ENCODE peak calls at places on chromosome 13, in six cellular contexts. Y is mucosa of descending colon; R is stimulated activated CD4-positive, alpha-beta T cell treated with anti-CD3 and anti-CD28 coated beads, Interleukin-1b, Interleukin-23, amount 100 ng/mL, for 24 hours; C is ascending aorta; V is progenitor cell of endocrine pancreas; B is ovary. N is an unnamed sample.

GRCh38 chr13:39297664-39298171 is 259.5 kb downstream of the NHLRC3 start:
- DNase-seq in Y (no peak), R (no peak), C (no peak), V (no peak), B (no peak), N (no peak)

GRCh38 chr13:51222510-51223283 is 499 bp downstream of the FAM124A start:
- DNase-seq in Y (no peak), R (no peak), C (no peak), V (no peak), B (no peak), N (no peak)

GRCh38 chr13:40119852-40120251 is 464.4 kb downstream of the COG6 start:
- DNase-seq in Y (no peak), R (no peak), C (no peak), V (no peak), B (no peak), N (no peak)

GRCh38 chr13:72839831-72840426 is 58.0 kb downstream of the PIBF1 start:
- DNase-seq in Y (peak; percentile 77), R (peak; percentile 7), C (no peak), V (peak; percentile 17), B (no peak), N (peak; percentile 49)

GRCh38 chr13:20825476-20825875 is 51.7 kb upstream of the EEF1AKMT1 start:
- DNase-seq in Y (no peak), R (no peak), C (no peak), V (no peak), B (no peak), N (no peak)

GRCh38 chr13:49731766-49732165 is 40.5 kb upstream of the EBPL start:
- DNase-seq in Y (no peak), R (no peak), C (no peak), V (no peak), B (no peak), N (no peak)

GRCh38 chr13:98240131-98240530 is 63.1 kb upstream of the RNF113B start:
- DNase-seq in Y (no peak), R (no peak), C (no peak), V (no peak), B (no peak), N (no peak)

GRCh38 chr13:75345191-75345590 is 136.8 kb downstream of the TBC1D4 start:
- DNase-seq in Y (no peak), R (no peak), C (no peak), V (no peak), B (no peak), N (no peak)

GRCh38 chr13:35700661-35701060 is 224.2 kb upstream of the MAB21L1 start:
- DNase-seq in Y (no peak), R (no peak), C (no peak), V (no peak), B (no peak), N (no peak)

GRCh38 chr13:54709546-54709945 is 1680.9 kb downstream of the OLFM4 start:
- DNase-seq in Y (no peak), R (no peak), C (no peak), V (no peak), B (no peak), N (no peak)

GRCh38 chr13:77397636-77398035 is 70.7 kb upstream of the MYCBP2 start:
- DNase-seq in Y (no peak), R (no peak), C (no peak), V (no peak), B (no peak), N (no peak)

GRCh38 chr13:30821421-30821820 is 84.7 kb upstream of the MEDAG start:
- DNase-seq in Y (no peak), R (no peak), C (no peak), V (no peak), B (no peak), N (no peak)

GRCh38 chr13:99507054-99507453 is 5.8 kb downstream of the TM9SF2 start:
- DNase-seq in Y (no peak), R (no peak), C (no peak), V (no peak), B (no peak), N (peak; percentile 39)

GRCh38 chr13:98222816-98223215 is 45.7 kb upstream of the RNF113B start:
- DNase-seq in Y (no peak), R (no peak), C (no peak), V (no peak), B (no peak), N (no peak)

GRCh38 chr13:44874886-44875630 is 114.2 kb downstream of the NUFIP1 start:
- DNase-seq in Y (no peak), R (no peak), C (peak; percentile 37), V (no peak), B (no peak), N (no peak)

GRCh38 chr13:81658598-81659370 is 1317.9 kb upstream of the SPRY2 start:
- DNase-seq in Y (no peak), R (no peak), C (no peak), V (no peak), B (no peak), N (no peak)

GRCh38 chr13:34611678-34612077 is 330.4 kb upstream of the NBEA start:
- DNase-seq in Y (no peak), R (no peak), C (no peak), V (no peak), B (no peak), N (no peak)

GRCh38 chr13:74773263-74773662 is 639.1 kb upstream of the KLF12 start:
- DNase-seq in Y (no peak), R (no peak), C (no peak), V (no peak), B (no peak), N (no peak)

GRCh38 chr13:75687145-75687763 is 51.1 kb downstream of the LMO7 start:
- DNase-seq in Y (no peak), R (no peak), C (no peak), V (no peak), B (no peak), N (peak; percentile 49)

GRCh38 chr13:79369226-79369625 is 36.8 kb downstream of the RBM26 start:
- DNase-seq in Y (no peak), R (no peak), C (no peak), V (no peak), B (no peak), N (no peak)

GRCh38 chr13:93776936-93777335 is 550.3 kb downstream of the GPC6 start:
- DNase-seq in Y (no peak), R (no peak), C (no peak), V (no peak), B (no peak), N (no peak)

GRCh38 chr13:114266241-114266640 is 15.2 kb upstream of the UPF3A start:
- DNase-seq in Y (no peak), R (no peak), C (no peak), V (no peak), B (no peak), N (no peak)

GRCh38 chr13:49421391-49421790 is 22.5 kb downstream of the CAB39L start:
- DNase-seq in Y (no peak), R (no peak), C (no peak), V (no peak), B (peak; percentile 26), N (no peak)

GRCh38 chr13:100542546-100543156 is 45.9 kb downstream of the GGACT start:
- DNase-seq in Y (no peak), R (no peak), C (no peak), V (no peak), B (no peak), N (peak; percentile 32)

GRCh38 chr13:103022328-103022727 is 43.9 kb downstream of the SLC10A2 start:
- DNase-seq in Y (no peak), R (no peak), C (no peak), V (no peak), B (no peak), N (no peak)

GRCh38 chr13:63403726-63404125 is 1988.1 kb upstream of the PCDH20 start:
- DNase-seq in Y (no peak), R (no peak), C (no peak), V (no peak), B (no peak), N (no peak)

GRCh38 chr13:110815471-110816204 is 99.2 kb downstream of the ANKRD10 start:
- DNase-seq in Y (no peak), R (no peak), C (no peak), V (no peak), B (no peak), N (no peak)

N was measured in Kasumi-1.